ENCODE peak calls at places on chromosomes 13 and 19, in seven cellular contexts. M is uterus, N is body of pancreas, P is heart left ventricle, S is HCT116, X is ovary, V is gastrocnemius medialis. J is an unnamed sample. For H3K4me1, the result is how much of the 10 kb centered on the place peaks cover.

GRCh38 chr19:40356681-40357595 is 8.4 kb downstream of the PLD3 start:
- DNase-seq in N (no peak), S (no peak), X (no peak), P (no peak), M (no peak), V (no peak), J (no peak)

GRCh38 chr19:53432088-53432661 is 391 bp downstream of the ZNF761 start:
- DNase-seq in S (no peak), P (peak), V (no peak), N (peak), X (peak), M (peak), J (peak)

GRCh38 chr13:21395953-21396352 is 63.1 kb downstream of the ZDHHC20 start:
- DNase-seq in N (no peak), V (no peak), S (no peak), X (no peak), P (no peak), M (no peak), J (no peak)

GRCh38 chr13:67229438-67230242 is 496 bp downstream of the PCDH9 start:
- DNase-seq in S (no peak), N (no peak), M (no peak), P (no peak), X (no peak), V (no peak), J (peak)

GRCh38 chr13:65921933-65922332 is 1308.2 kb downstream of the PCDH9 start:
- DNase-seq in X (no peak), V (no peak), P (no peak), M (no peak), N (no peak), S (no peak), J (no peak)

GRCh38 chr13:112670864-112671263 is 19.0 kb upstream of the ATP11A start:
- DNase-seq in V (no peak), P (no peak), S (no peak), M (peak), N (no peak), X (no peak), J (no peak)

GRCh38 chr19:35462476-35462953 is 14.5 kb downstream of the FFAR2 start:
- DNase-seq in S (no peak), M (no peak), X (no peak), P (no peak), V (no peak), N (peak), J (no peak)

GRCh38 chr13:50080856-50081105 is 65.5 kb downstream of the KCNRG start:
- DNase-seq in P (no peak), M (no peak), X (no peak), S (no peak), N (no peak), V (no peak), J (no peak)

GRCh38 chr13:76048675-76049396 is 412.7 kb downstream of the LMO7 start:
- DNase-seq in N (peak), X (no peak), V (no peak), P (no peak), M (no peak), S (no peak), J (no peak)

GRCh38 chr19:31354919-31355318 is 5.7 kb upstream of the TSHZ3 start:
- DNase-seq in N (no peak), V (no peak), S (no peak), X (no peak), P (no peak), M (no peak), J (no peak)

DNA sequence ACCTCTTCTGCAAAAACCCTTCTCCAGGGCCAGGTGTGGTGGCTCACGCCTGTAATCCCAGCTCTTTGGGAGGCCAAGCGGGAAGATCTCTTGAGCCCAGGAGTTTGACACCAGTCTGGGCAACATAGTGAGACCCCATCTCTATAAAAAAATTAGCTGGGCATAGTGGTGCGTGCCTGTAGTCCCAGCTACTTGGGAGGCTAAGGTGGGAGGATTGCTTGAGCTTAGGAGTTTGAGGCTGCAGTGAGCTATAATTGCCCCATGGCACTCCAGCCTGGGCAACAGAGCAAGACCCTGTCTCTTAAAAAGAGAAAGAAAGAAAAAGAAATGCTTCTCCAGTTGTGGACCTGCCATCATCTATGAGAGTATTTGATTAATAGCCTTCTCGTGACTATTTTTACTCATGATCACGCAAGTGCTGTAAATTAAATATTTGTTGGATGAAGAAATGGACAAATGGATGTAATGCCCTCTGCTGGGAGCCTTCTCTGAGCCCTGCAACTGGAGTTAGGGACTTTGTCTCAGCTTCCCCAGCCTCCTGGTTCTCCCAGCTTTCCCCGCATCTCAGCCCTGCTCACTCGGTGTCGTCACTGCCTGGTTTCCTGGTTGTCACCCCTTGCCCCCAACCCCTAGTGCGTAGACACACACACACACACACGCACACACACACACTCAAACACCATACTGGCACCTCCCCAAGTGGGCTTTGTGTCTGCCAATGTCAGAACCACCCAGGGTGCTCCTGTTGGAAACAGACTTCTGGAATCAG is 12.2 kb downstream of the WIZ start:
- DNase-seq in P (no peak), X (no peak), S (no peak), M (peak), V (no peak), N (no peak), J (no peak)
- H3K27ac ChIP-seq in P (no peak), X (no peak), S (no peak), M (peak), V (no peak), N (peak), J (no peak)

GRCh38 chr19:18658366-18658855 is 21.6 kb downstream of the KLHL26 start:
- DNase-seq in N (no peak), S (no peak), M (no peak), X (no peak), V (no peak), P (no peak), J (no peak)

GRCh38 chr19:18655173-18655844 is 18.5 kb downstream of the KLHL26 start:
- DNase-seq in S (no peak), P (no peak), M (no peak), N (no peak), X (no peak), V (no peak), J (no peak)

GRCh38 chr19:18657590-18658365 is 20.9 kb downstream of the KLHL26 start:
- DNase-seq in V (peak), N (peak), M (peak), X (peak), P (peak), S (no peak), J (no peak)

GRCh38 chr19:18654469-18654868 is 17.6 kb downstream of the KLHL26 start:
- DNase-seq in S (no peak), M (no peak), P (no peak), N (no peak), X (no peak), V (no peak), J (no peak)

GRCh38 chr19:18656337-18657086 is 19.7 kb downstream of the KLHL26 start:
- DNase-seq in P (no peak), M (no peak), V (no peak), X (no peak), N (no peak), S (no peak), J (no peak)
- H3K4me1 ChIP-seq in P (under half), M (under half), V (under half), X (under half), N (under half), S (under half), J (under half)

DNA sequence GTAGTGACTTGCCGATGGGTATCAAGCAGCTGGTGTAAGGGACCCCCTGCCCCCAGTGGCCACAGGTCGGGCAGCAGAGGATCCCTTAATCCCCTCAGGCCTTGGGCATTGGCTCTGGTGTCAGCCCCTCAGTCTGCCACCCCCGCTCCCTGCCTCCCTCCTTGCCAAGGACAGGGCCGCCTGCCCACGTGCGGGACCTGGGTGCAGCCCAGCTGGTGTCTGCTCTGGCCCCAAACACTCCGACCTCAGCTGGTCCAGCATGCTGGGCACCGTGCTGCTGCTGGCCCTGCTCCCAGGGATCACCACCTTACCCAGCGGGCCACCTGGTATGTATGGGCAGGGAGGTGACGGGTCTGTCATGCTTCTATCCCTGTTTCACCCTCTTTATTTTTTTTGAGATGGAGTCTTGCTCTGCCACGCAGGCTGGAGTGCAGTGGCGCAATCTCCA is at the start of gene TGFBR3L:
- DNase-seq in P (no peak), N (no peak), M (no peak), S (no peak), V (no peak), X (no peak), J (no peak)
- TF ChIP-seq POLR2A in P (no peak), N (no peak), M (no peak), S (no peak), V (no peak), X (no peak), J (no peak)

GRCh38 chr19:37977391-37977790 is 70.4 kb downstream of the SIPA1L3 start:
- DNase-seq in P (no peak), V (no peak), M (no peak), N (no peak), S (no peak), X (no peak), J (no peak)

GRCh38 chr19:37979547-37980082 is 72.6 kb downstream of the SIPA1L3 start:
- DNase-seq in N (no peak), P (no peak), M (no peak), V (no peak), X (no peak), S (no peak), J (peak)

GRCh38 chr19:37980419-37980975 is 73.5 kb downstream of the SIPA1L3 start:
- DNase-seq in M (no peak), S (no peak), N (no peak), X (no peak), P (no peak), V (no peak), J (peak)

GRCh38 chr19:37975596-37976515 is 68.8 kb downstream of the SIPA1L3 start:
- DNase-seq in V (no peak), X (no peak), S (no peak), P (no peak), M (no peak), N (no peak), J (no peak)

GRCh38 chr19:37977992-37978391 is 71.0 kb downstream of the SIPA1L3 start:
- DNase-seq in P (no peak), N (no peak), M (no peak), S (no peak), V (no peak), X (no peak), J (peak)
- H3K27ac ChIP-seq in P (no peak), N (no peak), M (no peak), S (no peak), V (no peak), X (no peak), J (peak)

DNA sequence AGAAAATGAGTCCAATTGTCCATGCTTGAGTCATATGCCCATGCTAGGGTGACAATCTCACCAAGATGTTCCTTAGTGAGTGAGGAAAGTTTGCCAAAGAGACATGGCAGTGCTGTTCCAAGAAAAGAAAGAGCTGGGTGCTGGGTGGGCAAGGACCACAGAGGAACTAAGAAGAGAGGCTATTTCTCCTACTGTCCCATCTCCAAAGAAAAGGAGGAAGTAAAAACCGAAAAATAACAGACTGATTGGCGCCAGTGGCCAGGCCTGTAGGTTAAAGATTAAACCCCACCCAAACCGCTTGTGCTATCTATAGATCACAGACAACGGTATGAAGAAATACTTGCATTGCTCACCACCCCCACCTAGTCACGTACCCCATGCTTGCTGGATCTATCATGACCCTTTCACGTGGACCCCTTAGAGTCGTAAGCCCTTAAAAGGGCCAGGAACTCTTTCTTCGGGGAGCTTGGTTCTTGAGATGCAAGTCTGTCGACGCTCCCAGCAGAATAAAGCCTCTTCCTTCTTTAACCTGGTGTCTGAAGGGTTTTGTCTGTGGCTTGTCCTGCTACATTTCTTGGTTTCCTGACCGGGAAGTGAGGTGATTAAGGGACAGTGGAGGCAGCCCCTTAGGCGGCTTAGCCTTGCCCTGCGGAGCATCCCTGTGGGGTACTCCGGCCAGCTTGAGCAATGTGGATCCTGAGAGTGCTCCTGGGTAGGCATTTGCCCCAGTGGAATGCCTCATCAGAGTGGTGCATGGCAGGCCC is 606.5 kb downstream of the UQCRFS1 start:
- DNase-seq in P (no peak), X (no peak), S (no peak), M (no peak), V (no peak), N (no peak), J (no peak)
- H3K4me1 ChIP-seq in P (under half), X (under half), S (under half), M (under half), V (under half), N (under half), J (under half)

DNA sequence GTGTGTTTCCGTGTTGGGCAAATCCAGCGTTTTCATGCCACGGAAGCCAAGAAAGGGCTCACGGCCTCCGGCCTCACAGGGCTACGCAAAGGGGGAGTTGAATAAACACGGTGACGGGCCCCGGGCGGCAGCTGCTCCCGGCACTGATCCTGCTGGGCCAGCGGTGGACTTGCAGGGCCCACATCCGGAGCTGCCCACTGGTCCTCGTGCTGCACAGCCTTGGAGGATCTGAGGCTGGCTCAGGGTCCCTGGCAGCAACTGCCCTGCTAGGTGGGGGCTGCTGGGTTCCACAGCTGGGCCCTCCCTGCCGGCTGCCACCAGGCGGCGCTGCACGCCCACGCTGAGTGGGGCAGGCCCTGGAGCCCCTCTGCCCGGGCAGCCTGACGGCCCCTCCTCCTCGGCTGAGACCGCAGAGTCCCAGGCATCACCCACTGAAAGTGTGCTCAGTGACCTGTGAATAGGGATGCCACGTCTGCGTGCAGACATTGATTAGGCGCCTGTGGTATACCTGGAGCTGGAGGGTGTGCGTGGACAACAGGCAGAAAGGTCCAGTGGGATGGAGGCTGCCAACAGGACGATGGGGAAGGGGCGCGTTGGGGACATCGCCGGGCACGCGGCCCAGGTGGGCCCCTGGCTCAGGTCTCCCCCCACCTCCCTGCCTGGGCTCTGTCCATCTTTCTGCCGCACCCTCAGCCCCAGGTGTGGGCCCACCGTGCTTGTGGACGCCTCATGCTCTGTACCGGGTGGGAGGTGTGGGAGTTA is 5.3 kb upstream of the HCN2 start:
- DNase-seq in S (no peak), N (peak), V (no peak), M (peak), P (no peak), X (peak), J (no peak)
- TF ChIP-seq POLR2A in S (no peak), N (no peak), V (no peak), M (no peak), P (peak), X (no peak), J (no peak)

DNA sequence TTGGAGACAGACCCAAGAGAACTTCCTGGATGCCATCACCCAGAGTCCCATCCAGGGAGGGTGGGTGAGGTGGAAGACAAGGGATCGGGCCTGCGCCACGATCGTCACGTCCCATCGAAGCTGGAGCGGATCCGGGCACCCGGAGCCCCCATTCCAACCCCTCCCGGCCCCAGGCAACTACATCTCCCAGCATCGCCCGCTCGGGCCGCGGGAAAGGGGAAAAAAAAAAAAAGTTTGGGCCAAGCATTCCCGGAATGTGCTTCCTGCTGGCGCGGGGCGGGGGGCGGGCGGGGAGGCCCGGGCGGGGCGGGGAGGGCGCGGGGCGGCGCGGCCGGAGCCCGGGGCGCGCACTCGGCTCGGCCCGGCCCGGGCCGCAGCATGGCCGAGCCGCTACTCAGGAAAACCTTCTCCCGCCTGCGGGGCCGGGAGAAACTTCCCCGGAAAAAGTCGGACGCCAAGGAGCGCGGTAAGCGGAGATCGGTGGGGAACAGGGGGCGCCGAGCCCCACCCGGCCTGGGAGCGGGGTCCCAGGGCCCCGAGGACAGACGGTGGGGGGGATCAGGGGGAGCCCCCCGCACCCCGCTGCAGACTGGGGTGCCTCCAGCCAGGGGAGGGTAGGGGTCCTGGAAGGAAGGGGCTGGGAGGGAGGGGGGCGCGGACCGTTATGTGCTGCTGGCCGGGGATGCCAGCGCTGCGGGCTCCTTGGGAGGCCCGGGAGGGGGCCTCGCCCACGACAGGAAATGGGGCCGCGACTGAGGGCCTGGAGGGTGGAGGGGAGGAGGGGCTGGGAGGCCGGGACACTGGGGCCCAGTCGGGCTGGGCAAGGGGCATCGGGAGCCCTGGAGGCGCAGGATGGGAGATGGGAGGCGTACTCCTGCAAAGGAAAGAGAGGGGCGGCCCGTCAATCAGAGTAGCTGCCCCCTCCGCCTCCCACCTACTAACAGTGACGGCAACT is at the start of gene SYDE1:
- DNase-seq in M (peak), X (peak), V (no peak), P (peak), N (no peak), S (no peak), J (peak)
- H3K27ac ChIP-seq in M (peak), X (peak), V (peak), P (peak), N (peak), S (peak), J (peak)

GRCh38 chr19:13849277-13849676 is 27.7 kb upstream of the NANOS3 start:
- DNase-seq in V (no peak), N (no peak), S (no peak), X (peak), P (peak), M (no peak), J (no peak)
- H3K4me1 ChIP-seq in V (under half), N (half or more), S (half or more), X (under half), P (half or more), M (under half), J (half or more)

DNA sequence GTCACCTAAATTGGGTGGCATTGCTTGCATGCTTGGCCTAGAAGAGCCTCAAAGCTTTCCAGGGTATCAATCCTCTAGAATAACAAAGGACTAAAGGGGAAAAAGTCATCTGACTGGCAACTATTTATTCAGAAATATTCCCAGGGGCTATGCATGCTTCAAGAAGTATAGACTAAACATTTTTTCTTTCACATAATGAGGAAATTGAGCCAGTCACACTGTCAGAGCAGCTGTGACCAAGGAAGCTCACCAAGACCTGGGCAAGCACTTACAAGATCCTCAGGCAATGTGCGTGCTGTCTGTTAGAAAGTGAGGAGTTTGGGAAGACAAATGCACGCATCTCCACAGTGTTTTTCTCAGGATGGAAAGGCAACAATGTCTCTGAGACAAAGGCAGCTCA is 747.2 kb downstream of the DIAPH3 start:
- DNase-seq in X (no peak), N (no peak), M (no peak), V (no peak), S (no peak), P (no peak), J (no peak)
- TF ChIP-seq POLR2A in X (no peak), N (no peak), M (no peak), V (no peak), S (no peak), P (no peak), J (no peak)

J was measured in thyroid gland.